ENCODE peak calls at places on chromosomes 1 and 21, in ten cellular contexts. I is activated naive CD4-positive, alpha-beta T cell treated with anti-CD3 and anti-CD28 coated beads, Interleukin-2, amount 50 U/mL, for 16 hours; C is epithelial cell of esophagus; Q is DMS79; D is ELR; V is CD4-positive, alpha-beta T cell; K is stimulated activated CD4-positive, alpha-beta T cell treated with anti-CD3 and anti-CD28 coated beads, Interleukin-15, amount 100 ng/mL, for 24 hours; L is OCI-LY7; N is Right ventricle myocardium superior; Y is activated CD8-positive, alpha-beta memory T cell treated with anti-CD3 and anti-CD28 coated beads, Interleukin-2, amount 50 U/mL, for 48 hours. P is an unnamed sample.
A peak's percentile ranks its signal among the peaks of the same experiment; 100 is the strongest.

GRCh38 chr1:191904991-191905390 is 253.3 kb upstream of the RGS18 start:
- DNase-seq in D (no peak), N (no peak), L (no peak), Q (no peak), V (no peak), K (no peak), I (no peak), Y (no peak), C (no peak), P (no peak)

GRCh38 chr1:183812686-183813569 is 8.0 kb downstream of the RGL1 start:
- DNase-seq in Y (no peak), K (no peak), L (no peak), Q (no peak), N (no peak), V (no peak), I (no peak), D (peak; percentile 48), C (peak; percentile 74), P (peak; percentile 48)

GRCh38 chr1:48681476-48682305 is 95.0 kb downstream of the BEND5 start:
- DNase-seq in C (no peak), L (no peak), D (no peak), I (no peak), Y (no peak), Q (peak; percentile 68), V (no peak), K (no peak), N (no peak), P (no peak)

GRCh38 chr1:239719642-239720258 is 333.4 kb downstream of the CHRM3 start:
- DNase-seq in V (no peak), Q (no peak), C (no peak), I (peak; percentile 23), L (no peak), K (peak; percentile 43), N (no peak), Y (peak; percentile 56), D (peak; percentile 32), P (no peak)

GRCh38 chr21:26945916-26946315 is 21.0 kb downstream of the ADAMTS5 start:
- DNase-seq in N (peak; percentile 55), V (no peak), C (no peak), I (no peak), K (no peak), Q (no peak), Y (no peak), L (no peak), D (no peak), P (no peak)

GRCh38 chr1:228268891-228269285 is 61.0 kb downstream of the OBSCN start:
- DNase-seq in Y (no peak), L (no peak), V (no peak), C (no peak), D (no peak), N (peak; percentile 44), Q (no peak), I (no peak), K (no peak), P (no peak)

GRCh38 chr1:26297791-26298124 is 8.7 kb downstream of the UBXN11 start:
- DNase-seq in Q (no peak), D (no peak), K (no peak), I (no peak), V (no peak), N (no peak), Y (no peak), C (no peak), L (no peak), P (no peak)

GRCh38 chr1:228089520-228090380 is 7.2 kb downstream of the ARF1 start:
- DNase-seq in V (no peak), K (no peak), D (no peak), N (peak; percentile 38), Y (no peak), I (no peak), C (peak; percentile 38), Q (no peak), L (peak; percentile 54), P (no peak)

GRCh38 chr1:107142370-107142668 is 1.5 kb downstream of the NTNG1 start:
- DNase-seq in I (no peak), C (no peak), Q (no peak), Y (no peak), K (no peak), N (no peak), L (no peak), V (no peak), D (no peak), P (no peak)

P was measured in trophoblast cell.